ENCODE peak calls at places on chromosomes 4 and X, in five cellular contexts. B, P, C, E and Z are unnamed samples.

GRCh38 chrX:109890300-109890699 is 112.6 kb upstream of the TMEM164 start:
- DNase-seq in B (no peak), P (no peak), C (no peak), E (no peak), Z (no peak)

GRCh38 chr4:140250989-140251552 is 97.1 kb upstream of the MAML3 start:
- DNase-seq in B (no peak), P (no peak), C (no peak), E (no peak), Z (no peak)

GRCh38 chrX:150761819-150762216 is 68.6 kb downstream of the MTMR1 start:
- DNase-seq in B (no peak), P (no peak), C (no peak), E (no peak), Z (no peak)

GRCh38 chr4:118729287-118730286 is 44.4 kb downstream of the METTL14 start:
- DNase-seq in B (no peak), P (no peak), C (no peak), E (no peak), Z (no peak)

GRCh38 chrX:88735835-88736234 is 11.2 kb upstream of the CPXCR1 start:
- DNase-seq in B (no peak), P (no peak), C (no peak), E (no peak), Z (no peak)

GRCh38 chr4:73450398-73451004 is 14.5 kb downstream of the AFP start:
- DNase-seq in B (no peak), P (no peak), C (no peak), E (no peak), Z (no peak)

GRCh38 chr4:72031868-72032619 is at the start of gene NPFFR2:
- DNase-seq in B (peak), P (no peak), C (no peak), E (peak), Z (no peak)

GRCh38 chrX:397575-397974 is 10.9 kb upstream of the PPP2R3B start:
- DNase-seq in B (peak), P (no peak), C (no peak), E (peak), Z (no peak)

GRCh38 chr4:180557348-180557747 is 1685.9 kb upstream of the TENM3 start:
- DNase-seq in B (no peak), P (no peak), C (no peak), E (no peak), Z (no peak)